ENCODE peak calls at places on chromosomes 2 and 18, in five cellular contexts. One of them, this sample, is unnamed.

GRCh38 chr18:56593906-56594305 is 44.5 kb downstream of the TXNL1 start:
- DNase-seq in A549: no peak
- DNase-seq in GM12878: no peak
- DNase-seq in K562: no peak
- DNase-seq in SK-N-SH: no peak
- DNase-seq in this sample: peak; percentile 42

GRCh38 chr2:106193491-106193976 is 567 bp downstream of the UXS1 start:
- DNase-seq in A549: no peak
- DNase-seq in GM12878: no peak
- DNase-seq in K562: peak; percentile 44
- DNase-seq in SK-N-SH: peak; percentile 70
- DNase-seq in this sample: no peak

GRCh38 chr2:98771771-98772521 is 41.0 kb upstream of the MGAT4A start:
- DNase-seq in A549: no peak
- DNase-seq in GM12878: no peak
- DNase-seq in K562: no peak
- DNase-seq in SK-N-SH: no peak
- DNase-seq in this sample: no peak

GRCh38 chr18:31100598-31101147 is 1.5 kb downstream of the DSC2 start:
- DNase-seq in A549: no peak
- DNase-seq in GM12878: no peak
- DNase-seq in K562: peak; percentile 68
- DNase-seq in SK-N-SH: no peak
- DNase-seq in this sample: no peak

GRCh38 chr18:8660316-8660715 is 45.0 kb upstream of the MTCL1 start:
- DNase-seq in A549: no peak
- DNase-seq in GM12878: no peak
- DNase-seq in K562: no peak
- DNase-seq in SK-N-SH: no peak
- DNase-seq in this sample: peak; percentile 18

GRCh38 chr2:9712263-9712662 is 81.5 kb upstream of the YWHAQ start:
- DNase-seq in A549: no peak
- DNase-seq in GM12878: no peak
- DNase-seq in K562: peak; percentile 36
- DNase-seq in SK-N-SH: no peak
- DNase-seq in this sample: no peak

GRCh38 chr2:190214434-190215194 is 105.0 kb downstream of the HIBCH start:
- DNase-seq in A549: no peak
- DNase-seq in GM12878: no peak
- DNase-seq in K562: no peak
- DNase-seq in SK-N-SH: no peak
- DNase-seq in this sample: no peak

GRCh38 chr18:27114842-27115241 is 70.3 kb downstream of the CHST9 start:
- DNase-seq in A549: no peak
- DNase-seq in GM12878: no peak
- DNase-seq in K562: no peak
- DNase-seq in SK-N-SH: no peak
- DNase-seq in this sample: no peak

GRCh38 chr2:32591669-32592463 is 36.0 kb upstream of the TTC27 start:
- DNase-seq in A549: no peak
- DNase-seq in GM12878: peak; percentile 9
- DNase-seq in K562: peak; percentile 82
- DNase-seq in SK-N-SH: no peak
- DNase-seq in this sample: peak; percentile 43

GRCh38 chr2:131590366-131590765 is 62.7 kb downstream of the CCDC74A start:
- DNase-seq in A549: no peak
- DNase-seq in GM12878: no peak
- DNase-seq in K562: no peak
- DNase-seq in SK-N-SH: no peak
- DNase-seq in this sample: no peak

GRCh38 chr2:108967757-108968156 is 21.3 kb downstream of the EDAR start:
- DNase-seq in A549: no peak
- DNase-seq in GM12878: no peak
- DNase-seq in K562: no peak
- DNase-seq in SK-N-SH: no peak
- DNase-seq in this sample: no peak

GRCh38 chr18:27808678-27809077 is 368.3 kb downstream of the CDH2 start:
- DNase-seq in A549: no peak
- DNase-seq in GM12878: no peak
- DNase-seq in K562: no peak
- DNase-seq in SK-N-SH: no peak
- DNase-seq in this sample: no peak

GRCh38 chr2:240565267-240566202 is 2.7 kb upstream of the RNPEPL1 start:
- DNase-seq in A549: peak; percentile 92
- DNase-seq in GM12878: peak; percentile 63
- DNase-seq in K562: peak; percentile 94
- DNase-seq in SK-N-SH: peak; percentile 36
- DNase-seq in this sample: peak; percentile 57

GRCh38 chr2:207282916-207283315 is 117.2 kb upstream of the KLF7 start:
- DNase-seq in A549: no peak
- DNase-seq in GM12878: no peak
- DNase-seq in K562: no peak
- DNase-seq in SK-N-SH: no peak
- DNase-seq in this sample: no peak

GRCh38 chr2:9781252-9781651 is 62.0 kb upstream of the TAF1B start:
- DNase-seq in A549: no peak
- DNase-seq in GM12878: no peak
- DNase-seq in K562: no peak
- DNase-seq in SK-N-SH: no peak
- DNase-seq in this sample: no peak

GRCh38 chr2:219772697-219773096 is 145.3 kb downstream of the SLC4A3 start:
- DNase-seq in A549: no peak
- DNase-seq in GM12878: no peak
- DNase-seq in K562: no peak
- DNase-seq in SK-N-SH: no peak
- DNase-seq in this sample: no peak

GRCh38 chr2:224429441-224429810 is 27.5 kb upstream of the FAM124B start:
- DNase-seq in A549: no peak
- DNase-seq in GM12878: no peak
- DNase-seq in K562: no peak
- DNase-seq in SK-N-SH: no peak
- DNase-seq in this sample: no peak

GRCh38 chr2:144479138-144479537 is 40.8 kb downstream of the ZEB2 start:
- DNase-seq in A549: no peak
- DNase-seq in GM12878: no peak
- DNase-seq in K562: no peak
- DNase-seq in SK-N-SH: no peak
- DNase-seq in this sample: peak; percentile 59

GRCh38 chr2:170818294-170819104 is 1.8 kb downstream of the GAD1 start:
- DNase-seq in A549: no peak
- DNase-seq in GM12878: no peak
- DNase-seq in K562: no peak
- DNase-seq in SK-N-SH: no peak
- DNase-seq in this sample: no peak

GRCh38 chr2:233990261-233990798 is 60.2 kb upstream of the SPP2 start:
- DNase-seq in A549: no peak
- DNase-seq in GM12878: peak; percentile 38
- DNase-seq in K562: no peak
- DNase-seq in SK-N-SH: no peak
- DNase-seq in this sample: no peak

GRCh38 chr2:142065156-142065555 is 65.7 kb downstream of the LRP1B start:
- DNase-seq in A549: no peak
- DNase-seq in GM12878: no peak
- DNase-seq in K562: no peak
- DNase-seq in SK-N-SH: no peak
- DNase-seq in this sample: no peak

GRCh38 chr2:74572178-74572925 is 17.8 kb downstream of the DOK1 start:
- DNase-seq in A549: no peak
- DNase-seq in GM12878: no peak
- DNase-seq in K562: peak; percentile 45
- DNase-seq in SK-N-SH: no peak
- DNase-seq in this sample: no peak

GRCh38 chr2:120919771-120920437 is 184.2 kb downstream of the GLI2 start:
- DNase-seq in A549: no peak
- DNase-seq in GM12878: no peak
- DNase-seq in K562: no peak
- DNase-seq in SK-N-SH: no peak
- DNase-seq in this sample: peak; percentile 76

GRCh38 chr2:16363581-16363980 is 302.1 kb downstream of the CYRIA start:
- DNase-seq in A549: no peak
- DNase-seq in GM12878: no peak
- DNase-seq in K562: no peak
- DNase-seq in SK-N-SH: no peak
- DNase-seq in this sample: no peak

GRCh38 chr2:39932198-39932597 is 153.1 kb upstream of the THUMPD2 start:
- DNase-seq in A549: no peak
- DNase-seq in GM12878: no peak
- DNase-seq in K562: no peak
- DNase-seq in SK-N-SH: no peak
- DNase-seq in this sample: peak; percentile 56

GRCh38 chr18:46646468-46646867 is 10.6 kb downstream of the LOXHD1 start:
- DNase-seq in A549: no peak
- DNase-seq in GM12878: no peak
- DNase-seq in K562: no peak
- DNase-seq in SK-N-SH: no peak
- DNase-seq in this sample: no peak

GRCh38 chr2:36663851-36664715 is 32.4 kb upstream of the VIT start:
- DNase-seq in A549: peak; percentile 85
- DNase-seq in GM12878: no peak
- DNase-seq in K562: peak; percentile 68
- DNase-seq in SK-N-SH: peak; percentile 66
- DNase-seq in this sample: peak; percentile 71

GRCh38 chr2:142878061-142878741 is 737 bp downstream of the KYNU start:
- DNase-seq in A549: no peak
- DNase-seq in GM12878: no peak
- DNase-seq in K562: no peak
- DNase-seq in SK-N-SH: no peak
- DNase-seq in this sample: no peak

GRCh38 chr2:96305091-96305978 is at the start of gene SNRNP200:
- DNase-seq in A549: peak; percentile 91
- DNase-seq in GM12878: no peak
- DNase-seq in K562: peak; percentile 95
- DNase-seq in SK-N-SH: peak; percentile 91
- DNase-seq in this sample: peak; percentile 72

GRCh38 chr2:162768646-162769045 is 69.9 kb downstream of the KCNH7 start:
- DNase-seq in A549: no peak
- DNase-seq in GM12878: no peak
- DNase-seq in K562: no peak
- DNase-seq in SK-N-SH: no peak
- DNase-seq in this sample: no peak

GRCh38 chr2:7118606-7119503 is 201.6 kb downstream of the RNF144A start:
- DNase-seq in A549: peak; percentile 25
- DNase-seq in GM12878: no peak
- DNase-seq in K562: peak; percentile 24
- DNase-seq in SK-N-SH: peak; percentile 73
- DNase-seq in this sample: peak; percentile 13

GRCh38 chr2:104378853-104379374 is 475.0 kb upstream of the POU3F3 start:
- DNase-seq in A549: peak; percentile 26
- DNase-seq in GM12878: no peak
- DNase-seq in K562: peak; percentile 5
- DNase-seq in SK-N-SH: peak; percentile 77
- DNase-seq in this sample: no peak

GRCh38 chr2:67159929-67160328 is 237.2 kb upstream of the ETAA1 start:
- DNase-seq in A549: no peak
- DNase-seq in GM12878: no peak
- DNase-seq in K562: no peak
- DNase-seq in SK-N-SH: no peak
- DNase-seq in this sample: peak; percentile 81

GRCh38 chr2:1664698-1665097 is 79.6 kb downstream of the PXDN start:
- DNase-seq in A549: no peak
- DNase-seq in GM12878: no peak
- DNase-seq in K562: no peak
- DNase-seq in SK-N-SH: no peak
- DNase-seq in this sample: no peak

DNA sequence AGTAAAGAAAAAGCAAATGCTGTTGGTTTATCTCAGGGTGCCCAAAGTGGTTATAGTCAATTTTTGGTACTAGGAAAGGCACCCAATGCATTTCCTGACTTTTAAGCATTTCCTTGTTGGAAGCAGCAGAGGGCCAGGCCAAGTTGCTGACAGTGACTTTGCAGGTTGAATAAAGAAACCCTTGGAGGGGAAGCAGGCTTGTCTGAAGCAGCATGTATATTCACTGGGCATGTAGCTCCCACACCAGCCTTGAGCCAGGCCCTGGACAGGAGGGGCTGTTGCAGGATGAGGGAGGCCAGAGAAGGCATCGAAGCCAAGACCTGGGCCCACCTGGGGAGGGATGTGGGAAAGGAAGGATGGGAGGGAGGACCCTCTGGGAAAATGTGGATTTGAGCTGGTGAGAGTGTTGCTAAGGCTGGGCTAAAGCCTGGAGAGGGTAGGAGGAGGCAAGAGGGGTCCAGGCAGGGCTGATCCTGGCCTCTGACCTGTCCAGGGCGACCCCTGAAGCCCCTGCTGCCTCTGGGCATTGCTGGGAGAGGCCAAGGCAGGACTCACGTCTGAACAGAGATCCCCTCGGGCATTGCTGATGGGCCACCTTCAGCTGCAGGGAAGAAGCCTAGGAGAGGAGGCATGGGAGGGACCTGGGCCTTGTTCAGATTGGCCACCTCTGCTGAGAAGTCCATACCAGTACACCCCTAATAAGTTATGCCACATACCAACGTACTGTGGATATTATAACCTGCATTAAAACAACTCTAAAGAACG is 79.6 kb downstream of the STPG4 start:
- DNase-seq in A549: peak; percentile 73
- DNase-seq in GM12878: no peak
- DNase-seq in K562: no peak
- DNase-seq in SK-N-SH: no peak
- DNase-seq in this sample: peak; percentile 47
- TF ChIP-seq RCOR1 in A549: no peak
- TF ChIP-seq RCOR1 in GM12878: no peak
- TF ChIP-seq RCOR1 in K562: no peak
- TF ChIP-seq RCOR1 in SK-N-SH: no peak
- TF ChIP-seq RCOR1 in this sample: no peak

DNA sequence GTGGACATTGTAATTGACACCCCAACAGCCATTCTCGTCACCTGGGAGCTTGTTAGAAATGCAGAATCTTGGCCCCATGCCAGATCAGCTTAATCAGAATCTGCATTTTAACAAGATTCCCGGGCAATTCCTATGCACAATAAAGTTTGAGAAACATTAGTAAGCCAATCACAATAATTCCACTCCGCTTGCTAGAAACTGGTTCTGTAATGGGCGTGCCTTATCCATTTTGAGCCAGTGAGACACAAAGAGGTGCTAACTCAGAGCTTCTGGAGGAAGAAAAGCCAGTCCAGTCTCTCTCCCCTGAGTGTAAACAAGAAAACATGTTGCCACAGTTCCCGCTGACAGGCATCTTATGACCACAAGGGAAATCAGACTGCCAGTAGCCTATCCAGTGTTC is 3.0 kb upstream of the PUM2 start:
- DNase-seq in A549: no peak
- DNase-seq in GM12878: no peak
- DNase-seq in K562: peak; percentile 13
- DNase-seq in SK-N-SH: no peak
- DNase-seq in this sample: no peak
- TF ChIP-seq RCOR1 in A549: no peak
- TF ChIP-seq RCOR1 in GM12878: no peak
- TF ChIP-seq RCOR1 in K562: no peak
- TF ChIP-seq RCOR1 in SK-N-SH: no peak
- TF ChIP-seq RCOR1 in this sample: no peak

GRCh38 chr2:237590272-237591020 is at the start of gene RAB17:
- DNase-seq in A549: peak; percentile 48
- DNase-seq in GM12878: no peak
- DNase-seq in K562: no peak
- DNase-seq in SK-N-SH: no peak
- DNase-seq in this sample: peak; percentile 39
- TF ChIP-seq RCOR1 in A549: no peak
- TF ChIP-seq RCOR1 in GM12878: no peak
- TF ChIP-seq RCOR1 in K562: no peak
- TF ChIP-seq RCOR1 in SK-N-SH: no peak
- TF ChIP-seq RCOR1 in this sample: no peak

GRCh38 chr2:153543639-153544071 is 65.1 kb upstream of the RPRM start:
- DNase-seq in A549: no peak
- DNase-seq in GM12878: no peak
- DNase-seq in K562: no peak
- DNase-seq in SK-N-SH: no peak
- DNase-seq in this sample: no peak
- TF ChIP-seq RCOR1 in A549: no peak
- TF ChIP-seq RCOR1 in GM12878: no peak
- TF ChIP-seq RCOR1 in K562: no peak
- TF ChIP-seq RCOR1 in SK-N-SH: no peak
- TF ChIP-seq RCOR1 in this sample: no peak

This sample was measured in IMR-90.